ENCODE peak calls at places on chromosomes 4 and X, in six cellular contexts. R is GM12892, B is HepG2, G is K562, O is GM12878, D is H1. L is an unnamed sample.
A peak's percentile ranks its signal among the peaks of the same experiment; 100 is the strongest.

GRCh38 chr4:155442267-155443105 is 65.7 kb upstream of the MAP9 start:
- DNase-seq in B (peak; percentile 32), R (no peak), G (peak; percentile 23), O (no peak), D (peak; percentile 23), L (no peak)

GRCh38 chrX:107154787-107155620 is 36.4 kb upstream of the RBM41 start:
- DNase-seq in D (peak; percentile 3), B (peak; percentile 18), G (peak; percentile 30), O (no peak), R (no peak), L (no peak)

GRCh38 chr4:75634951-75635350 is 4.6 kb upstream of the CDKL2 start:
- DNase-seq in D (no peak), O (no peak), B (no peak), G (no peak), R (no peak), L (no peak)

GRCh38 chr4:60891947-60892346 is 308.2 kb upstream of the ADGRL3 start:
- DNase-seq in B (no peak), O (no peak), R (no peak), D (no peak), G (no peak), L (no peak)

GRCh38 chr4:11732155-11732554 is 303.5 kb upstream of the HS3ST1 start:
- DNase-seq in B (no peak), D (no peak), R (no peak), O (no peak), G (no peak), L (no peak)

GRCh38 chr4:1241936-1242505 is 6.9 kb downstream of the CTBP1 start:
- DNase-seq in D (no peak), B (no peak), G (no peak), R (no peak), O (no peak), L (peak; percentile 14)

GRCh38 chr4:17066972-17067371 is 168.5 kb upstream of the LDB2 start:
- DNase-seq in B (no peak), D (no peak), G (no peak), R (no peak), O (no peak), L (no peak)

GRCh38 chr4:87399148-87399547 is 8.2 kb upstream of the HSD17B11 start:
- DNase-seq in D (no peak), B (peak; percentile 28), G (no peak), R (no peak), O (no peak), L (no peak)

GRCh38 chr4:1495416-1496115 is 89.3 kb upstream of the NKX1-1 start:
- DNase-seq in R (no peak), D (no peak), B (no peak), G (no peak), O (no peak), L (no peak)

GRCh38 chr4:105895609-105896460 is 564 bp downstream of the NPNT start:
- DNase-seq in D (no peak), G (no peak), B (no peak), O (no peak), R (peak; percentile 29), L (peak; percentile 17)

GRCh38 chr4:147678796-147679549 is 5.0 kb downstream of the PRMT9 start:
- DNase-seq in B (peak; percentile 22), D (no peak), G (no peak), R (no peak), O (no peak), L (no peak)

GRCh38 chrX:40096395-40097091 is 1.2 kb downstream of the BCOR start:
- DNase-seq in G (no peak), B (no peak), D (no peak), R (no peak), O (no peak), L (no peak)

GRCh38 chrX:40314070-40314469 is 216.3 kb upstream of the BCOR start:
- DNase-seq in B (no peak), G (peak; percentile 23), O (no peak), D (no peak), R (no peak), L (no peak)

GRCh38 chrX:106680716-106681115 is 45.8 kb upstream of the RNF128 start:
- DNase-seq in D (no peak), G (no peak), B (no peak), O (no peak), R (no peak), L (no peak)

GRCh38 chrX:12903646-12904045 is 2.8 kb upstream of the TLR8 start:
- DNase-seq in G (no peak), O (no peak), R (no peak), D (no peak), B (no peak), L (no peak)

GRCh38 chr4:99885063-99885664 is 9.1 kb downstream of the LAMTOR3 start:
- DNase-seq in B (peak; percentile 21), D (no peak), G (peak; percentile 35), R (no peak), O (no peak), L (no peak)

GRCh38 chr4:132506568-132506967 is 642.5 kb upstream of the PCDH10 start:
- DNase-seq in O (no peak), R (no peak), B (no peak), D (no peak), G (no peak), L (no peak)
- TF ChIP-seq TAF1 in O (no peak), R (no peak), B (no peak), D (no peak), G (no peak), L (no peak)

GRCh38 chr4:90621080-90621479 is 493.9 kb downstream of the CCSER1 start:
- DNase-seq in D (no peak), G (no peak), B (no peak), O (no peak), R (no peak), L (no peak)
- TF ChIP-seq POLR2A in D (no peak), G (no peak), B (no peak), O (no peak), R (no peak), L (no peak)

GRCh38 chrX:153474266-153474665 is 3.9 kb upstream of the HAUS7 start:
- DNase-seq in B (no peak), G (no peak), D (no peak), O (no peak), R (no peak), L (no peak)

GRCh38 chrX:153476628-153477027 is 6.3 kb upstream of the HAUS7 start:
- DNase-seq in R (no peak), B (no peak), D (no peak), O (no peak), G (no peak), L (no peak)

GRCh38 chrX:153473126-153473525 is 2.8 kb upstream of the HAUS7 start:
- DNase-seq in G (no peak), R (no peak), O (no peak), D (no peak), B (no peak), L (no peak)

GRCh38 chrX:153475751-153476281 is 5.4 kb upstream of the HAUS7 start:
- DNase-seq in O (no peak), B (no peak), D (no peak), G (no peak), R (no peak), L (no peak)

DNA sequence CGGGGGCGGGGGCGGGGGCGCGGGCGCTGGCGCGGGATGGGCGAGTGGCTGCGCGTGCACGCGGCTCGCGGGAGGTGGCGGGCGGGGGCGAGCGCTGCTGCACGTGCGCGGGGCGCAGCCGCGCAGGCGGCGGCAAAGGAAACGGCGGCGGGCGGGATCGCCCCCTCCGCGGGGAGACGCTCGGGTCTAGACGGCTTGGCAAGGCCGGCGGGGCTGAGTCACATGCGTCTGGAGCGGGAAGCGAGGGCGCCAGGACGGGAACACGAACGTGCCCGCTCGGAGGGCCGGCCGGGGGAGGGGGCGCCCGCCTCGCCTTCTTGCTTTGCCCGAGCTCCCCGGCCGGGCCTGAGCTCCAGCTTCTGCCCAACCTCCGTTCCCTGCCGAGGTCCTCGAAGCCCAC is 4.3 kb upstream of the HAUS7 start:
- DNase-seq in B (no peak), D (no peak), R (no peak), G (peak; percentile 54), O (no peak), L (no peak)
- TF ChIP-seq POLR2AphosphoS5 in B (no peak), D (no peak), R (no peak), G (no peak), O (no peak), L (no peak)

DNA sequence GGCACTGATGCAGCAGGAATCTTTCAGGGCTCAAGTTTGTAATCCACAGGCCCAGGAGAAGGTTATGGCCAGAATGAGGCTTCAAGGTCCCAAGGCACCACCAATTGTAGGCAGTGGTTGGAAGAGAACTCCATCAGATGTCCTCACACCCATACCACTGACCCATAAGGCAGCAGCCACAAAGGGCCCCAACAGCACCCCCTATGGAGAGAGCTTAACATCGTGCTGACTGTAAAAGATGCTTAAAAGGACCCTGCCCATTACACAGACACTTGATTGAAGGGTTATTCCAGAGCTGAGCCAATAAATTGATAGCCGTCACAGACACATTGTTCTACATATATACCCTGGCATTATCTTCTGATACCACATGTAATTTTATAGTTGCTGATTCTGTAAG is 113.7 kb downstream of the SOWAHB start:
- DNase-seq in O (no peak), D (no peak), R (no peak), G (peak; percentile 30), B (no peak), L (no peak)
- TF ChIP-seq TAF1 in O (no peak), D (no peak), R (no peak), G (no peak), B (no peak), L (no peak)

DNA sequence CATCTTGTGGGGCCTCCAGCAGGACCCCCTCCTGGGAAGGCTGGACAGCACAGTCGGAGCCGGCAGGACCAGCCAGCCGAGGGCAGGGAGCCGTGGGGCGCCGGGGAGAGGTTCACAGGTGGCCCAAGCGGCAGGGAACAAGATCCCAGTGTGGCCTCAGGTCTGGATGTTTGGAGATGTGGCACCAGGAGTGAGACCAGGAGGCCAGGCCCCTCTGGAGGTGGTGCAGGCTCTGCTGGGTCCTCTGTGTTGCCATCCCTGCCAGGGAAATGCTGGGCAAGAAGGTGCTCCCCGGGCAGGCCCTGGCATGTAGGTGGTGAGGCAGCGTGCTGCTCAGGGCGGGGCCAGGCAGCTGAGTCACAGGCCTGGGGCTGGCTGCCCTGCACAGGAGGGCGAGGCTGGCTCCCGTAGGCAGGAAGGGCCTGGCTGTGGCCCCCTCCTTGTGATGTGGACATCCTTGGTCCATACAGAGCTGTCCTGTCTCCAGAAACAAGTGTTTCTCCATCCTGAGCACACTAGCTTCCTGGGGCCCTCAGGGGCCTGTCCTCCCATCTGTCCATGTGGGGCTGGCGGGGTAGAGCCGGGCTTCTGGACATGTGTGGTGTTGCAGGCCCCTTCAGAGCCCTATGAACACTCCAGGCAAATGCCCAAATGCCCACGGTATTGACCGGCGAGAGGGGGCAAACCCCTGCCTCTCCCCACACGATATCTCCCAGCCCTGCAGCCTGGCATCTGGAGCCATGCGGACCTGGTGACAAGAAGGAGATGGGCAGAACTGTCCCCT is 4.8 kb upstream of the HGFAC start:
- DNase-seq in B (no peak), R (no peak), G (no peak), O (peak; percentile 4), D (no peak), L (no peak)
- TF ChIP-seq POLR2A in B (no peak), R (no peak), G (no peak), O (no peak), D (no peak), L (no peak)

L was measured in GM12891.